ENCODE peak calls at places on chromosomes 12 and 14, in nine cellular contexts. E is AG09309, Y is cardiac fibroblast, X is HFFc6, W is A549, K is thoracic aorta, A is activated B cell treated with CpG ODN at 0.5 μM for 24 hours, V is glutamatergic neuron, S is dorsolateral prefrontal cortex. F is an unnamed sample.

GRCh38 chr12:54125950-54126695 is 62.7 kb downstream of the SMUG1 start:
- DNase-seq in S (no peak), K (no peak), Y (no peak), A (peak), E (no peak), V (peak), X (no peak), W (no peak), F (no peak)

GRCh38 chr12:55708695-55709233 is 1.1 kb upstream of the ITGA7 start:
- DNase-seq in Y (no peak), X (no peak), W (no peak), S (no peak), V (peak), K (no peak), E (no peak), A (no peak), F (no peak)

GRCh38 chr12:72035625-72036024 is 97.0 kb downstream of the TPH2 start:
- DNase-seq in K (no peak), X (no peak), V (no peak), A (no peak), S (no peak), W (no peak), E (no peak), Y (no peak), F (no peak)

GRCh38 chr12:89862511-89863331 is 154.1 kb upstream of the ATP2B1 start:
- DNase-seq in V (no peak), X (no peak), E (no peak), Y (peak), A (peak), W (no peak), S (peak), K (no peak), F (no peak)

GRCh38 chr12:50505945-50506344 is 1.2 kb downstream of the DIP2B start:
- DNase-seq in W (no peak), Y (peak), K (no peak), V (no peak), E (no peak), A (no peak), X (no peak), S (peak), F (no peak)

GRCh38 chr12:52066346-52067080 is 3.3 kb upstream of the ATG101 start:
- DNase-seq in V (no peak), K (no peak), X (no peak), Y (peak), W (no peak), A (no peak), S (no peak), E (no peak), F (no peak)

GRCh38 chr14:44316647-44317432 is 190.2 kb downstream of the FSCB start:
- DNase-seq in Y (peak), S (peak), K (no peak), V (no peak), E (peak), X (peak), A (no peak), W (peak), F (no peak)

GRCh38 chr12:90174198-90174510 is 465.5 kb upstream of the ATP2B1 start:
- DNase-seq in V (no peak), S (no peak), E (no peak), Y (peak), W (no peak), A (no peak), X (no peak), K (no peak), F (no peak)

GRCh38 chr14:76955575-76956252 is 72.8 kb downstream of the IRF2BPL start:
- DNase-seq in A (peak), V (no peak), X (peak), E (no peak), W (no peak), K (no peak), Y (peak), S (peak), F (no peak)

GRCh38 chr12:119179335-119180021 is 747 bp downstream of the HSPB8 start:
- DNase-seq in W (peak), X (peak), Y (peak), S (no peak), A (no peak), V (no peak), E (no peak), K (no peak), F (peak)

GRCh38 chr14:98136019-98136418 is 1136.0 kb downstream of the BCL11B start:
- DNase-seq in K (no peak), V (no peak), A (no peak), Y (no peak), X (no peak), E (no peak), S (no peak), W (no peak), F (no peak)

GRCh38 chr14:88301381-88301780 is 21.7 kb downstream of the KCNK10 start:
- DNase-seq in K (no peak), E (no peak), S (no peak), Y (no peak), W (no peak), V (no peak), X (no peak), A (no peak), F (no peak)

GRCh38 chr12:113438523-113439300 is 16.5 kb downstream of the SDSL start:
- DNase-seq in A (no peak), K (no peak), V (no peak), S (no peak), Y (no peak), E (no peak), X (no peak), W (no peak), F (no peak)

GRCh38 chr14:24441904-24442239 is 704 bp downstream of the SDR39U1 start:
- DNase-seq in W (peak), A (no peak), E (no peak), V (no peak), S (no peak), Y (peak), K (no peak), X (no peak), F (no peak)

GRCh38 chr12:29350080-29350479 is 30.9 kb downstream of the ERGIC2 start:
- DNase-seq in E (peak), K (no peak), X (peak), A (no peak), V (no peak), S (no peak), Y (peak), W (no peak), F (no peak)

GRCh38 chr12:131950182-131950913 is 606 bp downstream of the EP400 start:
- DNase-seq in W (no peak), E (no peak), X (no peak), K (no peak), A (no peak), V (peak), Y (no peak), S (peak), F (no peak)

GRCh38 chr12:93738199-93739058 is 61.3 kb downstream of the CRADD start:
- DNase-seq in V (no peak), E (no peak), X (no peak), K (no peak), W (no peak), A (no peak), Y (peak), S (no peak), F (no peak)

GRCh38 chr12:122888232-122888752 is 7.6 kb downstream of the VPS37B start:
- DNase-seq in A (no peak), V (no peak), E (no peak), K (no peak), S (no peak), Y (peak), X (no peak), W (peak), F (no peak)

GRCh38 chr12:23049180-23049579 is 424.2 kb downstream of the ETNK1 start:
- DNase-seq in X (no peak), E (no peak), W (no peak), Y (peak), A (no peak), S (no peak), K (no peak), V (no peak), F (no peak)

GRCh38 chr12:48901278-48901677 is 24.0 kb downstream of the FKBP11 start:
- DNase-seq in W (no peak), K (no peak), X (no peak), V (no peak), S (no peak), E (no peak), Y (peak), A (no peak), F (no peak)

GRCh38 chr12:50243507-50243906 is 39.8 kb downstream of the LIMA1 start:
- DNase-seq in X (no peak), S (no peak), W (no peak), K (no peak), Y (no peak), V (no peak), E (no peak), A (no peak), F (no peak)

GRCh38 chr12:124456652-124457152 is 110.7 kb downstream of the NCOR2 start:
- DNase-seq in A (peak), S (no peak), W (no peak), V (no peak), K (no peak), E (no peak), Y (no peak), X (no peak), F (no peak)

GRCh38 chr12:129887047-129887568 is 16.7 kb downstream of the TMEM132D start:
- DNase-seq in K (no peak), S (no peak), W (no peak), V (peak), X (no peak), A (no peak), Y (no peak), E (no peak), F (no peak)

GRCh38 chr14:65783576-65783975 is 371.0 kb downstream of the FUT8 start:
- DNase-seq in A (no peak), E (no peak), V (no peak), X (no peak), Y (no peak), W (no peak), K (no peak), S (no peak), F (no peak)

GRCh38 chr12:112107728-112108447 is 695 bp downstream of the NAA25 start:
- DNase-seq in S (peak), X (no peak), V (peak), K (no peak), A (no peak), E (no peak), Y (peak), W (peak), F (peak)

GRCh38 chr12:39660101-39660500 is 40.5 kb upstream of the ABCD2 start:
- DNase-seq in W (no peak), S (no peak), K (no peak), X (no peak), E (no peak), Y (no peak), V (no peak), A (no peak), F (no peak)

GRCh38 chr14:102891556-102891955 is 30.9 kb upstream of the AMN start:
- DNase-seq in S (no peak), V (no peak), Y (peak), X (peak), K (no peak), E (no peak), A (no peak), W (no peak), F (no peak)
- TF ChIP-seq CTCF in S (no peak), V (no peak), Y (no peak), X (no peak), K (no peak), E (no peak), A (no peak), W (no peak), F (no peak)

GRCh38 chr14:63995285-63995684 is 142.5 kb downstream of the SYNE2 start:
- DNase-seq in Y (no peak), K (no peak), W (no peak), A (no peak), X (no peak), S (no peak), E (no peak), V (no peak), F (no peak)

GRCh38 chr14:63991833-63992232 is 139.0 kb downstream of the SYNE2 start:
- DNase-seq in Y (no peak), S (no peak), E (no peak), A (no peak), K (no peak), V (no peak), X (no peak), W (no peak), F (no peak)

GRCh38 chr14:63992858-63993257 is 140.1 kb downstream of the SYNE2 start:
- DNase-seq in E (no peak), V (no peak), W (no peak), A (no peak), Y (no peak), X (no peak), K (no peak), S (no peak), F (no peak)

GRCh38 chr14:63996016-63996415 is 143.2 kb downstream of the SYNE2 start:
- DNase-seq in W (no peak), E (no peak), X (no peak), A (no peak), Y (no peak), V (no peak), S (no peak), K (no peak), F (no peak)

DNA sequence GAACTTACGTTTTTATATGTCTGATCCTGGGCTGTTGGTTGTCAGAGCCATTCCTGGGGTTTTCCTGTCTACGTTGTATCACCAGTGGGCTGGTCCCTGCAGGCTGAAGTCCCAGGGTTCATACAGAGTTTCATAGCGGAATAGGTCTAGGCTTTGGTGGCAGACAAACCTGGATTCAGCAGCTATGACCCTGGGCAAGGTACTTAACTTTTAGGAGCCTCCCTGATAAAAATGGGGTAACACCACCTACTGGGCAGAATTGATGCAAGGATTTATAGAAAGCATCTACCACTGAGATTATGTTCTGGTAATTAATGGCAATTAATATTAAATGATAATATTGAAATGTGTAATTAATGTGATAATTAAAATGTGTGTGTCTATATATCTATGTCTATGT is 141.2 kb downstream of the SYNE2 start:
- DNase-seq in Y (peak), K (no peak), X (no peak), A (no peak), E (no peak), S (no peak), W (no peak), V (no peak), F (no peak)
- TF ChIP-seq CTCF in Y (peak), K (peak), X (peak), A (no peak), E (peak), S (peak), W (peak), V (no peak), F (peak)

GRCh38 chr12:92070054-92070863 is 75.4 kb downstream of the BTG1 start:
- DNase-seq in W (peak), V (no peak), S (no peak), A (no peak), E (no peak), X (no peak), Y (no peak), K (no peak), F (no peak)
- TF ChIP-seq CTCF in W (no peak), V (no peak), S (no peak), A (no peak), E (no peak), X (no peak), Y (no peak), K (no peak), F (no peak)

DNA sequence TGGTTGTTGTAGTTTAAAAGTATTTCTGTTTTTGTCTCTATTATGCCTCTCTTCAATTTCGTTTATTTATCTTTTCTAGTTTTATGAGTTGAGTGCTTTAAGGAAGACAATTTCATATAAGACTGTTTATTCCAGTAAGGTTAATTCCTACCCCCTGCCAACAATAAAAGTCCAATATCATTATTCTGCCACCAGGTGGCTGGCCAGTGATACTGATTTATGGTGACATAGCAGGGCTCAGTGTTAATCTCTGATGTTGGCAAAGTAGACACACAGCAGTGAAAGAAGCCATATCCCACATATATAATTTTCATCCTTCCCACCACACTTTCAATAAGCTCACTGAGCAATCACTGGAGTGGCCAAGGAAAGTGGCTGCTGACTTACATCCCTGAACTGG is 69.0 kb upstream of the BMP4 start:
- DNase-seq in Y (peak), A (no peak), W (peak), S (no peak), K (no peak), E (peak), V (no peak), X (peak), F (no peak)
- TF ChIP-seq CTCF in Y (peak), A (no peak), W (peak), S (peak), K (no peak), E (peak), V (no peak), X (peak), F (peak)

F was measured in mesothelial cell of epicardium.